ENCODE peak calls at places on chromosomes 11 and 22, in five cellular contexts. Y is K562, X is HepG2, F is stomach, O is sigmoid colon. Z is an unnamed sample. For H3K4me1, the result is how much of the 10 kb centered on the place peaks cover.

GRCh38 chr11:60771879-60772525 is 13.1 kb upstream of the MS4A10 start:
- DNase-seq in Y (no peak), X (no peak), F (no peak), O (no peak), Z (no peak)

GRCh38 chr11:133467686-133468085 is 64.6 kb downstream of the OPCML start:
- DNase-seq in Y (no peak), X (no peak), F (no peak), O (no peak), Z (no peak)

GRCh38 chr22:49433717-49434611 is 393.7 kb downstream of the BRD1 start:
- DNase-seq in Y (no peak), X (peak), F (no peak), O (no peak), Z (no peak)

GRCh38 chr11:64611961-64612646 is 21.1 kb downstream of the SLC22A12 start:
- DNase-seq in Y (no peak), X (no peak), F (no peak), O (no peak), Z (no peak)

GRCh38 chr11:48091426-48092102 is 111.2 kb downstream of the PTPRJ start:
- DNase-seq in Y (no peak), X (no peak), F (no peak), O (no peak), Z (no peak)

GRCh38 chr11:19889531-19889930 is 176.9 kb downstream of the NAV2 start:
- DNase-seq in Y (no peak), X (no peak), F (no peak), O (no peak), Z (no peak)

GRCh38 chr11:86595401-86595800 is 77.0 kb downstream of the ME3 start:
- DNase-seq in Y (no peak), X (no peak), F (no peak), O (no peak), Z (no peak)

GRCh38 chr11:120219157-120219934 is 8.5 kb downstream of the OAF start:
- DNase-seq in Y (no peak), X (no peak), F (no peak), O (peak), Z (no peak)

GRCh38 chr11:14819596-14819995 is 72.4 kb downstream of the CYP2R1 start:
- DNase-seq in Y (no peak), X (no peak), F (no peak), O (no peak), Z (no peak)

GRCh38 chr11:87926250-87926970 is 248.8 kb downstream of the RAB38 start:
- DNase-seq in Y (no peak), X (no peak), F (no peak), O (no peak), Z (no peak)

GRCh38 chr11:117221775-117222517 is 9.9 kb downstream of the PCSK7 start:
- DNase-seq in Y (no peak), X (no peak), F (peak), O (peak), Z (no peak)

GRCh38 chr11:3835100-3835485 is 5.7 kb downstream of the RHOG start:
- DNase-seq in Y (peak), X (no peak), F (no peak), O (no peak), Z (no peak)

GRCh38 chr11:131392528-131393255 is 22.3 kb downstream of the NTM start:
- DNase-seq in Y (no peak), X (no peak), F (no peak), O (no peak), Z (no peak)

GRCh38 chr22:32618461-32619140 is 144.0 kb downstream of the FBXO7 start:
- DNase-seq in Y (no peak), X (no peak), F (no peak), O (peak), Z (no peak)

GRCh38 chr11:5922749-5923426 is 19.2 kb upstream of the OR56A3 start:
- DNase-seq in Y (no peak), X (no peak), F (no peak), O (no peak), Z (no peak)

GRCh38 chr11:74142624-74143023 is 28.2 kb downstream of the C2CD3 start:
- DNase-seq in Y (no peak), X (no peak), F (no peak), O (no peak), Z (no peak)

GRCh38 chr11:20566591-20567434 is 32.6 kb upstream of the SLC6A5 start:
- DNase-seq in Y (no peak), X (no peak), F (no peak), O (no peak), Z (no peak)

GRCh38 chr11:40219401-40219800 is 1240.1 kb downstream of the LRRC4C start:
- DNase-seq in Y (no peak), X (no peak), F (no peak), O (no peak), Z (no peak)

GRCh38 chr11:31987118-31988005 is 103.5 kb upstream of the RCN1 start:
- DNase-seq in Y (no peak), X (no peak), F (no peak), O (no peak), Z (no peak)

GRCh38 chr11:46984987-46985386 is 48.4 kb downstream of the CSTPP1 start:
- DNase-seq in Y (no peak), X (peak), F (no peak), O (no peak), Z (no peak)

DNA sequence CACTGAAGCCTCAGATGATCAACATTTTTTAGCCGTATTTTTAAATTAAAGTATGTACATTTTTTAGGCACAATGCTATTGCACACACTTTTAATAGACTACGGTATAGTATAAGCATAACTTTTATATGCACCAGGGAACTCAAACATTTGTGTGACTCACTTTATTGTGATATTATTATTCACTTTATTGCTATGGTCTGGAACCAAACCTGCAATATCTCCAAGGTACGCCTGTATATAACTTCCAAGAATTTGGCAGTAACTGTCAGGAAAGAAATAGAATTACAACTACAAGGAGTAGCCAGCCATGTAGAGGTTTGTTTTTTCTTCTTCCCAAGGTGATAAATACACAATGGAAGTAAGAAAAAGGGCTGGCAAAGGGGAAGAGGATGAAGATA is 62.3 kb downstream of the PRR5L start:
- DNase-seq in Y (no peak), X (no peak), F (no peak), O (no peak), Z (no peak)
- TF ChIP-seq EP300 in Y (no peak), X (no peak), F (no peak), O (no peak), Z (no peak)

DNA sequence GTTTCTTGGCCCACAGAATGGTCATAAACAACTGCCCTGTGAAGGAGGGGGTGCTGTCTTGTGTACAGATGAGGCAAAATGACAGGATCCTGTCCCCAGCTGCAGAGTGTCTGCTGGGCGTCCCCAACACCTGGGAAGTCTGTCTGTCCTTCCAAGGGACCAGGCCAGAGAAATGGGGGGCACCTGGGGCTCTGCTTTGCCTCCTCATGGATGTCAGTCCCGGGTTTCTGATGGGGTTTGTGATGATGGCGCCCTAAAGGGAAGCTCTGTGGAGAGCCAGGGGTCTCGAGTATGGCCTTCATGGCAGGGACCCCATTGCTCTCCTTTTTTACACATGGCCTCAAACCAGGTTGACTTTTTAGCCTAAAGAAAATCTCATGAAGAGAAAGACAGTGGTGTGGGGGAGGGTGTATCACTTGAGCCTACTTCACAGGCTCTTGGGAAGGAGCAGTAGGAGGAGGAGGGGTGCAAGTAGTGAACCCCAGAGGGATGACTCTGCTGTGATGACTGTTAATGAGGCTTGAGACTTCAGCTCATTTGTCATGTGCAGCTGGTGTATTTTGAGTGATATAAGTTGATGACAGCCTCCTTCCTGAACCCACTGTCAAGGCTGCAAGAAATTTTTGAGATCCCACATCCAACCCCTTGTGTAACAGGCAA is 40.6 kb upstream of the TUB start:
- DNase-seq in Y (no peak), X (no peak), F (no peak), O (no peak), Z (peak)
- H3K4me1 ChIP-seq in Y (under half), X (under half), F (under half), O (under half), Z (under half)

GRCh38 chr11:2815762-2816496 is 69.6 kb downstream of the CDKN1C start:
- DNase-seq in Y (no peak), X (no peak), F (no peak), O (no peak), Z (no peak)

GRCh38 chr11:2817431-2817830 is 68.1 kb downstream of the CDKN1C start:
- DNase-seq in Y (no peak), X (no peak), F (no peak), O (no peak), Z (no peak)

GRCh38 chr11:2818021-2818420 is 67.6 kb downstream of the CDKN1C start:
- DNase-seq in Y (no peak), X (no peak), F (no peak), O (no peak), Z (no peak)

GRCh38 chr11:2816517-2816916 is 69.1 kb downstream of the CDKN1C start:
- DNase-seq in Y (no peak), X (no peak), F (no peak), O (no peak), Z (no peak)

GRCh38 chr11:2816941-2817421 is 68.6 kb downstream of the CDKN1C start:
- DNase-seq in Y (no peak), X (no peak), F (no peak), O (peak), Z (no peak)
- TF ChIP-seq POLR2AphosphoS5 in Y (no peak), X (no peak), F (no peak), O (no peak), Z (no peak)

GRCh38 chr11:35650467-35650866 is 12.1 kb upstream of the TRIM44 start:
- DNase-seq in Y (no peak), X (no peak), F (no peak), O (no peak), Z (no peak)

GRCh38 chr11:35651263-35651662 is 11.3 kb upstream of the TRIM44 start:
- DNase-seq in Y (no peak), X (no peak), F (no peak), O (no peak), Z (no peak)

GRCh38 chr11:35658028-35658948 is 4.3 kb upstream of the TRIM44 start:
- DNase-seq in Y (no peak), X (no peak), F (no peak), O (no peak), Z (no peak)

GRCh38 chr11:35654711-35655110 is 7.9 kb upstream of the TRIM44 start:
- DNase-seq in Y (no peak), X (no peak), F (no peak), O (no peak), Z (no peak)

GRCh38 chr11:35655856-35656255 is 6.7 kb upstream of the TRIM44 start:
- DNase-seq in Y (no peak), X (no peak), F (no peak), O (no peak), Z (no peak)
- TF ChIP-seq EP300 in Y (no peak), X (no peak), F (no peak), O (no peak), Z (no peak)

DNA sequence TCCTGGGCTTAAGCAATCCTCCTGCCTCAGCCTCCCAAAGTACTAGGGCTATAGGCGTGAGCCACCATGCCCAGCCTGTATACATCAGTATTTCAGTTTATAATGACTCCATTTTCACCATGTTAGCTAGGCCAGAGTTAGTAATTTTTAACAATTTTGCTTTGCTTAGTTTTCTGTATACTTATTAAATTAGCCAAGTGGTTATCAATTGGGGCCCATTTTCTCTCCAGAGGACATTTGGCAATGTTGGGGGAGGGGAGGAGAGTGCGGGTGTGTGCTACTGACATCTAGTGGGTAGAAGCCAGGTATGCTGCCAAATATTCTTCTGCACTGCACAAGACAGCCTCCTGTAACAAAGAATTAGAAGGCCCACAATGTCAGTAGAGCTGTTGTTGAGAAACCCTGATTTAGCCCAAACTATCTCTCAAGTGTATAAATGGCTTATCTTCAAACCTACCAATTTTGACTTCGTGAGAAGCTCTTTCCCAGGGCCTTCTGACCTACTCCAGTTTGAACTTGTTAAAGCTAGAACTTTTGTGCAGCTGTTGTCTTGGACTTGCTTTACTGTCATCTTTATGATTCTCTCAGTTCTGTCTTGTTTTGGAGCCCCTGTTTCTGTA is 7.5 kb downstream of the USP47 start:
- DNase-seq in Y (peak), X (peak), F (peak), O (no peak), Z (no peak)
- H3K4me1 ChIP-seq in Y (under half), X (half or more), F (half or more), O (under half), Z (half or more)

Z was measured in upper lobe of left lung.